ENCODE peak calls at places on chromosomes 2 and 18, in seven cellular contexts. P is mesendoderm, B is neuronal stem cell, H is H1, L is H9, Z is mesenchymal stem cell, U is trophoblast cell. S is an unnamed sample.

GRCh38 chr2:16012626-16013501 is 72.5 kb downstream of the MYCN start:
- DNase-seq in B (no peak), L (peak), P (peak), H (peak), Z (no peak), U (peak), S (no peak)

GRCh38 chr2:197255550-197255949 is 55.0 kb downstream of the ANKRD44 start:
- DNase-seq in Z (peak), B (peak), L (peak), H (no peak), P (peak), U (peak), S (peak)

GRCh38 chr2:190984595-190984994 is 29.4 kb downstream of the STAT1 start:
- DNase-seq in Z (no peak), L (no peak), P (no peak), H (no peak), B (no peak), U (no peak), S (peak)

GRCh38 chr2:240974771-240975572 is 23.4 kb upstream of the SNED1 start:
- DNase-seq in P (no peak), B (no peak), L (no peak), H (no peak), Z (no peak), U (no peak), S (peak)

GRCh38 chr2:180203972-180204371 is 196.9 kb upstream of the CWC22 start:
- DNase-seq in P (no peak), Z (peak), L (no peak), B (no peak), U (no peak), H (no peak), S (peak)

GRCh38 chr18:57648414-57648813 is 26.8 kb upstream of the NARS1 start:
- DNase-seq in L (no peak), U (no peak), P (no peak), H (no peak), B (no peak), Z (no peak), S (no peak)

GRCh38 chr2:85922210-85922609 is 33.4 kb upstream of the ST3GAL5 start:
- DNase-seq in H (no peak), L (no peak), P (no peak), Z (peak), B (no peak), U (no peak), S (peak)

GRCh38 chr2:219184116-219184515 is 6.0 kb downstream of the RETREG2 start:
- DNase-seq in L (no peak), Z (no peak), H (no peak), P (no peak), U (no peak), B (no peak), S (no peak)

GRCh38 chr2:20617081-20617575 is 33.8 kb downstream of the HS1BP3 start:
- DNase-seq in B (no peak), L (peak), P (peak), Z (peak), U (no peak), H (peak), S (no peak)

GRCh38 chr2:2324119-2324518 is 7.0 kb downstream of the MYT1L start:
- DNase-seq in Z (no peak), B (no peak), L (no peak), H (no peak), P (no peak), U (no peak), S (no peak)

GRCh38 chr2:226581661-226582060 is 218.0 kb downstream of the IRS1 start:
- DNase-seq in Z (no peak), L (no peak), P (no peak), B (no peak), U (no peak), H (no peak), S (no peak)

GRCh38 chr2:65437392-65438135 is 5.2 kb upstream of the SPRED2 start:
- DNase-seq in P (peak), Z (peak), B (peak), H (peak), L (peak), U (no peak), S (no peak)

GRCh38 chr2:125280276-125280675 is 1255.2 kb downstream of the CNTNAP5 start:
- DNase-seq in U (no peak), P (no peak), H (no peak), L (no peak), B (no peak), Z (no peak), S (no peak)

GRCh38 chr2:136495636-136496035 is 269.7 kb upstream of the THSD7B start:
- DNase-seq in H (no peak), Z (no peak), P (no peak), U (no peak), B (no peak), L (no peak), S (no peak)

GRCh38 chr2:66050392-66050791 is 384.5 kb upstream of the MEIS1 start:
- DNase-seq in U (no peak), H (no peak), Z (no peak), L (no peak), P (no peak), B (no peak), S (no peak)

GRCh38 chr2:120957905-120958304 is 222.2 kb downstream of the GLI2 start:
- DNase-seq in H (no peak), U (no peak), L (no peak), B (no peak), P (no peak), Z (no peak), S (no peak)

GRCh38 chr2:88211809-88212154 is 41.6 kb downstream of the THNSL2 start:
- DNase-seq in B (no peak), P (no peak), H (no peak), U (no peak), Z (no peak), L (no peak), S (no peak)

GRCh38 chr2:190628651-190629378 is 20.1 kb upstream of the NAB1 start:
- DNase-seq in B (no peak), L (no peak), H (no peak), Z (no peak), U (no peak), P (no peak), S (no peak)

GRCh38 chr2:230999477-230999876 is 3.6 kb downstream of the SPATA3 start:
- DNase-seq in L (no peak), H (no peak), P (no peak), Z (no peak), U (no peak), B (no peak), S (no peak)
- H2AK5ac ChIP-seq in L (no peak), H (no peak), P (no peak), Z (no peak), U (no peak), B (no peak), S (no peak)

DNA sequence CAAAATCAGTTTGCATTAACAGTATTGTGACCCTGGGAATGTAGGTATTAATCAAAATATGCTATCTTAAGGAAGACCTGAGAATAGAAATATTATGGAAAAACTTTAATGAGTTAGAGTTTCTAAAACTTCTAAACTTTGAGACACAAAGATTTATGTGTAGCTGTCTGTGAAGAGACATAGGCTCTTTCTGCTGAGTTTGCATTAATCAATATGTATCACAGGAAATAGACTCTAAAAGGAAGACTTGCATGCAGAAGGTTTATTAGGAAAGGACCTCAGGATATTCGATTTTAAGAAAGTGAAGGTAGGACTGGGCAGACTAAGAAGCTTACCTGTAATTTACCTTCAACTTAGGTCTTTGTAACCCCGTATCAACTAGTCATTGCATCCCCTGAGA is 494.8 kb upstream of the NRXN1 start:
- DNase-seq in P (no peak), H (no peak), L (no peak), B (no peak), Z (no peak), U (no peak), S (no peak)
- H2AK5ac ChIP-seq in P (no peak), H (no peak), L (no peak), B (no peak), Z (no peak), U (no peak), S (no peak)

GRCh38 chr2:3597567-3597966 is 2.7 kb downstream of the COLEC11 start:
- DNase-seq in Z (no peak), U (no peak), B (no peak), L (no peak), H (no peak), P (no peak), S (no peak)
- H2AK5ac ChIP-seq in Z (no peak), U (no peak), B (no peak), L (no peak), H (no peak), P (no peak), S (no peak)

DNA sequence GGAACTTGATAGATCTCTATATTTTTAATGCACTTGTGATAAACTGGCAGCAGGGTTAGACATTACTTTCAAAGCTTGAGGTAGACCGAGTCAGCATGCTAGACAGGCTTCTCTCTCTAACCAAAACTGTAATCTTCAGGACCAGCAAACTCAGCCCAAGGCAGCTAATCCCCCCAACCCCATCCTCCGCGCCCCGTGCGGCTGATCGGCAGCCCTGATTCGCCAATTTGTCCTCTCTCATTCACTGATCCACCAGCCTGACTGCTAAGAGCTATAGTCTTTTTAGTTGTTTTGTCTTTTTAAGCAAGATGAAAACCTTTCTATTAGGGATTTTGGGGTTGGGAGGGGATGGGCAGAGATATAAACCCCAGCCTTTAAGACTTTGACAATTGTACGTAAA is 20.7 kb downstream of the ASPRV1 start:
- DNase-seq in H (no peak), B (peak), L (no peak), U (no peak), Z (no peak), P (no peak), S (no peak)
- H2AK5ac ChIP-seq in H (no peak), B (no peak), L (no peak), U (no peak), Z (no peak), P (no peak), S (no peak)

DNA sequence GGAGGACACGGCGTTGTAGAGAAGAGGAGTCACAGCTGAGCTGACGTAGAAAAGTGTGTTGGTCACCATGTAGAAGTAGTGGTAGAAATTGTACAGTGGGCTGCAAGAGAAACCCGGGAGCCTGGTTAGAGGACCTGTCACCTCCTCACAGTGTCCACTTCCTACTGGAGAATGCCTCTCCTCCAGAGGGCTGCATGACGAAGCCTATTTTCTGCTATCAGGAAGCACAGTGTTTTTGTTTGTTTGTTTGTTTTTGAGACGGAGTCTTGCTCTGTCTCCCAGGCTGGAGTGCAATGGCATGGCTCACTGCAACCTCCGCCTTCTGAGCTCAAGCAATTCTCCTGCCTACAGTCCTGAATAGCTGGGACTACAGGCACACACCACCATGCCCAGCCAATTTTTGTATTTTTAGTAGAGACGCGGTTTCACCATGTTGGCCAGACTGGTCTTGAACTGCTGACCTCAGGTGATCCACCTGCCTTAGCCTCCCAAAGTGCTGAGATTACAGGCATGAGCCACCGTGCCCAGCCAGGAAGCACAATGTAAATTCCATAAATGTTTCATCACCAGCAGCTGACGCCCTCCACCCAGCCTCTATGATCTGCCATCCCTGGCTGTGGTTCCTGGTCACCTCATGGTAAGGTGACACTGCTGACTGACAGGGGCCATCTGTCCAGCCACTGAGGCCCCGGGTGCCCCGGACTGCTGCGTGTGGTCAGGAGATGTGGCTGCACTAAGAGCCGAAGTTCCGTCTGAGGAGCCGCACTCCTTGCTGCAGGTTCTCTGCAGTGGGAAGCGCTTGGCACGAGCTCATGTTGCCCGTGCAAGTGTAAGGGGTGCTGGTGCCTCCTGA is 11.1 kb downstream of the NTSR2 start:
- DNase-seq in U (no peak), H (no peak), P (no peak), B (no peak), Z (no peak), L (no peak), S (no peak)
- H2AK5ac ChIP-seq in U (no peak), H (no peak), P (no peak), B (no peak), Z (no peak), L (no peak), S (no peak)

DNA sequence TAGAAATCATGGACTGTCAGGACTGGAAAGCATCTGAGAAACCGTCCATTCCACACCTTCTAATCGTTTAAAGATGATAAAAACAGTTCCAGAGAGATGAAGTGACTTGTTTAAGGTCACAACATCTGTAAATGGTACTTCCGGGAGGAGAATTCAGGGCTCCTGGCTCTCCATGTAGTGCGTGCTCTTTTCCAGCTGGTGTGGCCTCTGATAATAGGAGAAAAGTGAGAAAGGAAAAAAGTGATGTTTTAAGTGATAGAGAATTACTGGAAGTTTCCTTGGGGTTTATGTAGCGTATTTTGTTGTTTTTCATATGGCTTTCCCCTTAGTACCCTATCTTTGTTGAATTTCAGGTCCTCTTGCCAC is 663 bp downstream of the C2orf49 start:
- DNase-seq in U (no peak), P (no peak), B (no peak), H (no peak), Z (no peak), L (no peak), S (no peak)
- H2AK5ac ChIP-seq in U (no peak), P (no peak), B (no peak), H (no peak), Z (no peak), L (no peak), S (no peak)

DNA sequence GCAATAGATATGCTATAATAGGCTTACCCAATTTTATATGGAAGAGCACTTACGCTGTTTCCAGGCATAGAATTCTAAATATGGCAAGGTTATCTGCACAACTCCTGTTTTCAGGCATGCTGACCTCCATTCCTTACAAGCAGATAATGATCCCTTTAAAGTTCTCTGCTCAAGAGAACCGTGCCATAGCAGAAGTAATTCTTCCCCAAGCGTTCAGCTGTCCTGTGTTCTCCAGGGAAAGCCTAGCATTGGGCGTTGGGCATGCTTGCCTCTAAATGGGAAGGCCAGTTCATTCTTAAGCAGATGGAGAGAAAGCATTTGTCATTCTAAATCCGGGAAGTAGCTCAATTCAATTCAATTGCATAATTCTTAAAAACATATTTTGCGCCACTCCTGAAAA is 55.7 kb upstream of the EML4 start:
- DNase-seq in L (no peak), Z (no peak), P (no peak), B (no peak), H (no peak), U (peak), S (no peak)
- H2AK5ac ChIP-seq in L (no peak), Z (no peak), P (no peak), B (no peak), H (no peak), U (no peak), S (no peak)

DNA sequence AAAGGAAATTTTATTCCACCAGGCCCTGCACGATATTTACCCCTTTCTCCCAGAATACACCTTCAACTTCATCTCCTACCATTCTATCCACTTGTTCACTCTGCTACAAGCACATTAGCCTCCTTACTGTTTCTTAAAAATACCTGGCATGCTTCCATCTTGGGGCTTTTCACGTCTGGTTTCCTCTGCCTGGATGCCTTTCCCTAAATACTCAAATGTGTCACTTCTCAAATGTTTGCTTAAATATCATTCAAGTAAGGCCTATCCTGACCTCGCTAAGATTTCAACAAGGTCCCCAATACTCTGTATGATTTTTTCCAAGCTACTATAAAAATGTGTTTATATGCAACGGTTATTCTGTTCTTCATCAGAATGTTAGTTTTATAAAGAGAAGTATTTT is 433.0 kb upstream of the CHAC2 start:
- DNase-seq in L (no peak), P (no peak), H (no peak), U (no peak), Z (no peak), B (no peak), S (no peak)
- H2AK5ac ChIP-seq in L (no peak), P (no peak), H (no peak), U (no peak), Z (no peak), B (no peak), S (no peak)

GRCh38 chr18:48476550-48476917 is 62.3 kb upstream of the CTIF start:
- DNase-seq in U (no peak), H (no peak), L (no peak), P (no peak), Z (no peak), B (no peak), S (no peak)
- H2AK5ac ChIP-seq in U (no peak), H (no peak), L (no peak), P (no peak), Z (no peak), B (no peak), S (no peak)

GRCh38 chr2:217227794-217228193 is 367.9 kb upstream of the TNP1 start:
- DNase-seq in H (no peak), B (no peak), L (no peak), P (no peak), Z (no peak), U (no peak), S (no peak)

GRCh38 chr2:217225596-217225995 is 365.7 kb upstream of the TNP1 start:
- DNase-seq in L (no peak), B (no peak), U (no peak), Z (no peak), H (no peak), P (no peak), S (no peak)

GRCh38 chr2:217231724-217232123 is 371.9 kb upstream of the TNP1 start:
- DNase-seq in Z (no peak), B (no peak), U (no peak), L (no peak), H (no peak), P (no peak), S (no peak)

GRCh38 chr2:217228732-217229131 is 368.9 kb upstream of the TNP1 start:
- DNase-seq in B (no peak), Z (no peak), H (no peak), L (no peak), P (no peak), U (no peak), S (peak)

DNA sequence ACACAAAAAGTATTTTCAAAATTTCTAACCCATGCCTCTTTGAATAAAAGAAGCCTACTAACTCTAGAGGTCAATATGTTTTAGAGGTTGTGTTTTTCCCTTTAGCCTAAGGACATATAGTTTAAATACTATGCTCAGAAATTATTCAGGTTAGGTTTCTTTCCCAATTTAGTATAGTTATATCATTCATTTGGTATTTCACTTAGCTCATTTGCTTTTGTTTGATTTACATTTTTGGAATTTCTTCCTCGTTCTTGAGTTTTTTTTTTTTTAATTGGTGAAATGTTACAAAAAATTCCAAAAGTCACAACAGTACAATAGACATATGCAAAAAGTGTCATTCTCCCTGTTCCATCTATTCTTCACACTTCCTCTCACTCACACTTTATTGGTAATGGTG is 371.3 kb upstream of the TNP1 start:
- DNase-seq in L (no peak), H (no peak), U (no peak), Z (no peak), P (no peak), B (no peak), S (peak)
- H2AK5ac ChIP-seq in L (no peak), H (no peak), U (no peak), Z (no peak), P (no peak), B (no peak), S (peak)

S was measured in IMR-90.